ENCODE peak calls at places on chromosomes 16 and 17, in seven cellular contexts. H is H9; X is spleen; M is CD8-positive, alpha-beta T cell; V is body of pancreas; Z is RWPE1; S is HCT116. J is an unnamed sample.

GRCh38 chr17:7120123-7120522 is 5.5 kb upstream of the ASGR2 start:
- DNase-seq in H (no peak), X (no peak), M (no peak), V (no peak), Z (no peak), S (no peak), J (no peak)

GRCh38 chr17:70804161-70804560 is 634.8 kb downstream of the KCNJ2 start:
- DNase-seq in H (no peak), X (no peak), M (no peak), V (no peak), Z (no peak), S (no peak), J (peak)

GRCh38 chr17:4806420-4806769 is 557 bp upstream of the PLD2 start:
- DNase-seq in H (no peak), X (no peak), M (no peak), V (no peak), Z (no peak), S (no peak), J (peak)

GRCh38 chr16:528111-529011 is 849 bp downstream of the CAPN15 start:
- DNase-seq in H (no peak), X (peak), M (no peak), V (peak), Z (peak), S (no peak), J (peak)

GRCh38 chr16:1981972-1982574 is 804 bp upstream of the NOXO1 start:
- DNase-seq in H (no peak), X (no peak), M (no peak), V (peak), Z (no peak), S (no peak), J (peak)

GRCh38 chr17:12421646-12422306 is 243.9 kb upstream of the MYOCD start:
- DNase-seq in H (no peak), X (no peak), M (no peak), V (no peak), Z (no peak), S (no peak), J (no peak)

GRCh38 chr16:54297154-54297553 is 10.6 kb upstream of the IRX3 start:
- DNase-seq in H (no peak), X (no peak), M (no peak), V (no peak), Z (no peak), S (no peak), J (no peak)

GRCh38 chr17:74182041-74182783 is 21.3 kb upstream of the RPL38 start:
- DNase-seq in H (no peak), X (peak), M (no peak), V (no peak), Z (no peak), S (no peak), J (no peak)

GRCh38 chr17:44913676-44914075 is 1.6 kb downstream of the GFAP start:
- DNase-seq in H (no peak), X (peak), M (no peak), V (no peak), Z (no peak), S (no peak), J (no peak)

GRCh38 chr16:11743308-11744074 is 834 bp upstream of the TXNDC11 start:
- DNase-seq in H (no peak), X (peak), M (peak), V (peak), Z (no peak), S (peak), J (peak)

GRCh38 chr17:43832976-43833829 is at the start of gene MPP3:
- DNase-seq in H (peak), X (peak), M (peak), V (peak), Z (peak), S (no peak), J (peak)

GRCh38 chr16:67703626-67704025 is 15.5 kb downstream of the GFOD2 start:
- DNase-seq in H (no peak), X (no peak), M (no peak), V (no peak), Z (no peak), S (no peak), J (no peak)

GRCh38 chr16:46757339-46758050 is 9.4 kb upstream of the MYLK3 start:
- DNase-seq in H (no peak), X (peak), M (no peak), V (no peak), Z (no peak), S (no peak), J (no peak)

GRCh38 chr16:22307838-22308237 is 10.6 kb downstream of the POLR3E start:
- DNase-seq in H (no peak), X (no peak), M (no peak), V (no peak), Z (no peak), S (no peak), J (no peak)

GRCh38 chr16:69448470-69449193 is 24.2 kb downstream of the CYB5B start:
- DNase-seq in H (no peak), X (no peak), M (no peak), V (no peak), Z (no peak), S (no peak), J (no peak)

GRCh38 chr16:90008708-90009145 is 10.5 kb downstream of the DBNDD1 start:
- DNase-seq in H (no peak), X (peak), M (peak), V (no peak), Z (no peak), S (no peak), J (no peak)

GRCh38 chr16:711548-712320 is 3.2 kb upstream of the METRN start:
- DNase-seq in H (peak), X (peak), M (peak), V (peak), Z (peak), S (no peak), J (no peak)

GRCh38 chr16:9370071-9370491 is 278.6 kb downstream of the HAPSTR1 start:
- DNase-seq in H (no peak), X (no peak), M (no peak), V (peak), Z (no peak), S (no peak), J (no peak)

GRCh38 chr16:15811778-15812750 is 44.8 kb downstream of the MYH11 start:
- DNase-seq in H (no peak), X (peak), M (no peak), V (peak), Z (peak), S (no peak), J (peak)

GRCh38 chr16:54657058-54657708 is 273.5 kb upstream of the IRX5 start:
- DNase-seq in H (peak), X (no peak), M (no peak), V (peak), Z (peak), S (peak), J (peak)

GRCh38 chr16:89489731-89490385 is 503 bp downstream of the ANKRD11 start:
- DNase-seq in H (no peak), X (peak), M (no peak), V (no peak), Z (no peak), S (no peak), J (no peak)

GRCh38 chr17:21177401-21177800 is 36.6 kb downstream of the TMEM11 start:
- DNase-seq in H (peak), X (no peak), M (no peak), V (no peak), Z (no peak), S (no peak), J (no peak)

GRCh38 chr17:3892095-3892998 is 506 bp downstream of the CAMKK1 start:
- DNase-seq in H (peak), X (peak), M (peak), V (peak), Z (peak), S (no peak), J (no peak)

GRCh38 chr17:38455288-38455915 is 27.1 kb downstream of the ARHGAP23 start:
- DNase-seq in H (peak), X (no peak), M (no peak), V (no peak), Z (no peak), S (no peak), J (no peak)

GRCh38 chr16:972316-973002 is 1.7 kb upstream of the LMF1 start:
- DNase-seq in H (no peak), X (peak), M (no peak), V (peak), Z (no peak), S (no peak), J (peak)

GRCh38 chr16:64846966-64847365 is 274.9 kb downstream of the CDH11 start:
- DNase-seq in H (no peak), X (no peak), M (no peak), V (no peak), Z (no peak), S (no peak), J (no peak)

GRCh38 chr17:50211249-50212120 is 10.1 kb upstream of the COL1A1 start:
- DNase-seq in H (peak), X (no peak), M (no peak), V (no peak), Z (no peak), S (no peak), J (no peak)

GRCh38 chr16:75243667-75244224 is 7.7 kb downstream of the BCAR1 start:
- DNase-seq in H (no peak), X (no peak), M (no peak), V (no peak), Z (no peak), S (no peak), J (no peak)

GRCh38 chr16:81040837-81041236 is 5.2 kb downstream of the ATMIN start:
- DNase-seq in H (no peak), X (no peak), M (no peak), V (no peak), Z (no peak), S (no peak), J (no peak)

GRCh38 chr16:55641430-55642056 is 14.2 kb upstream of the SLC6A2 start:
- DNase-seq in H (peak), X (no peak), M (no peak), V (no peak), Z (no peak), S (no peak), J (no peak)

GRCh38 chr16:29664133-29664912 is 1.3 kb downstream of the SPN start:
- DNase-seq in H (no peak), X (peak), M (peak), V (peak), Z (no peak), S (no peak), J (no peak)

GRCh38 chr17:35142467-35142796 is 329 bp upstream of the NLE1 start:
- DNase-seq in H (no peak), X (no peak), M (no peak), V (no peak), Z (no peak), S (no peak), J (no peak)
- TF ChIP-seq CTCF in H (no peak), X (peak), M (peak), V (no peak), Z (peak), S (no peak), J (no peak)

GRCh38 chr17:65546579-65546978 is 14.9 kb downstream of the AXIN2 start:
- DNase-seq in H (no peak), X (no peak), M (no peak), V (no peak), Z (no peak), S (no peak), J (no peak)
- H3K27ac ChIP-seq in H (no peak), X (no peak), M (no peak), V (peak), Z (no peak), S (no peak), J (no peak)

GRCh38 chr17:63519972-63520882 is 2.9 kb upstream of the KCNH6 start:
- DNase-seq in H (no peak), X (no peak), M (no peak), V (peak), Z (no peak), S (no peak), J (no peak)

GRCh38 chr17:63524051-63524450 is 893 bp downstream of the KCNH6 start:
- DNase-seq in H (no peak), X (no peak), M (no peak), V (no peak), Z (no peak), S (no peak), J (no peak)

GRCh38 chr17:63526861-63527260 is 3.7 kb downstream of the KCNH6 start:
- DNase-seq in H (no peak), X (no peak), M (no peak), V (no peak), Z (no peak), S (no peak), J (no peak)

GRCh38 chr17:63525190-63525946 is 2.2 kb downstream of the KCNH6 start:
- DNase-seq in H (no peak), X (no peak), M (no peak), V (no peak), Z (no peak), S (no peak), J (no peak)

DNA sequence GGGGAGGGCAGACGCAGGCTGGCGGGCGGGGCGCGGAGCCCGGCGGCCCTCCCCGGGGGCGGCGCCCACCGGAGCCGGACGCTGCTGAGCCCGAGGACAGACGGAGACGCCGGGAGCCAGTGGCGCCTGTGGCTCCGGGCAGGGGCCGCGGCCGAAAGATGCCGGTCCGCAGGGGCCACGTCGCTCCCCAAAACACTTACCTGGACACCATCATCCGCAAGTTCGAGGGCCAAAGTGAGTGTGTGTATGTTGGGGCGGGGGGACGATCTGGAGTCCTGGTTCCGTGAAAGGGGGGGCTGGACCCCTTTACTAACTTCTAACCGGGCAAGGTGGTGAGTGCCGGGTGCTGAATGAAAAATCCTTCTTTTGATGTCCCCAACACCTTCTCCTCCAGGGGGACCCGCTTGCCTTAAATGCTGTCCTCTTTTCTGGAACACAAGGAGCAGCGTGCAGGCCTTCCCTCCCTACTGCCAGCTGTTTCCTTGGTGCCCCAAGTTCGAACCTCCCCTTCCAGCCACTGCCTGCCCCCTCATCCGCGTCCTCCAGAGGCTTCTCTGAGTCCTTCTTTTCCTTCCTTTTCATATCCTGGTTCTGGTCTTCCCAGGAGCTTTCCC is at the start of gene KCNH6:
- DNase-seq in H (no peak), X (no peak), M (no peak), V (no peak), Z (no peak), S (no peak), J (no peak)
- TF ChIP-seq CTCF in H (peak), X (no peak), M (no peak), V (no peak), Z (no peak), S (no peak), J (no peak)

GRCh38 chr16:85290626-85291301 is 178.5 kb upstream of the CIBAR2 start:
- DNase-seq in H (no peak), X (no peak), M (no peak), V (no peak), Z (no peak), S (no peak), J (no peak)
- H3K27ac ChIP-seq in H (no peak), X (peak), M (no peak), V (no peak), Z (no peak), S (no peak), J (no peak)

DNA sequence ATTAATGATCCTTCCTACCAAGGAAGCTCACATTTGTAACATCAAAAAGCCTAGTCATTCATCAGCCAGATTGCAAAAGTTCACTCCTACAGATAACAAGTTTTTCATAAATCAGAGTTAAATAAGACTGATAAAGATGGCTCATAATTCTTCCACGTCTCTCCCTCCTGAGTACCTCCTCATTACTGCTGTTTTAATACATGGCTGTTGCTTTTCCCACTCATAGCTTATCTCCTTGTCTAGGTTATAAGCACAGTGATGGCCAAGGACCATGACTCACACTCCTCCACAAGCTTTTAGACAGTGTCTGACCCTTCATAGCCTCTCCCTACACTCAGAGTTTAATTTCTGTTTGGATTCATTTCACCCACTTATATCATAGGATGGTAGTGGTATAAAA is 100.9 kb upstream of the MON1B start:
- DNase-seq in H (no peak), X (no peak), M (no peak), V (no peak), Z (no peak), S (no peak), J (no peak)
- TF ChIP-seq CTCF in H (no peak), X (no peak), M (no peak), V (no peak), Z (no peak), S (no peak), J (no peak)